ENCODE peak calls at places on chromosomes 3 and 15, in six cellular contexts. A is PC-3; I is EH; L is HEK293T; Q is CD8-positive, alpha-beta memory T cell; W is activated CD4-positive, alpha-beta T cell treated with anti-CD3 and anti-CD28 coated beads for 48 hours. G is an unnamed sample.

GRCh38 chr3:48952510-48953118 is 34.0 kb downstream of the ARIH2 start:
- DNase-seq in A (peak), I (peak), W (peak), Q (peak), L (peak), G (peak)

GRCh38 chr15:48384616-48385015 is 53.4 kb downstream of the DUT start:
- DNase-seq in A (peak), I (no peak), W (no peak), Q (no peak), L (no peak), G (peak)

GRCh38 chr3:169508426-169508825 is 155.1 kb downstream of the MECOM start:
- DNase-seq in Q (no peak), A (no peak), I (no peak), L (no peak), W (no peak), G (peak)

GRCh38 chr3:24052446-24052845 is 107.4 kb downstream of the NR1D2 start:
- DNase-seq in W (no peak), L (no peak), I (no peak), Q (no peak), A (no peak), G (no peak)

GRCh38 chr3:54696313-54696712 is 231.5 kb downstream of the LRTM1 start:
- DNase-seq in A (peak), L (no peak), I (peak), Q (no peak), W (no peak), G (no peak)

GRCh38 chr15:73120269-73120668 is 68.0 kb downstream of the NEO1 start:
- DNase-seq in Q (no peak), W (no peak), A (no peak), I (no peak), L (no peak), G (no peak)

GRCh38 chr15:91235376-91235775 is 135.3 kb downstream of the SV2B start:
- DNase-seq in L (no peak), I (no peak), A (no peak), W (no peak), Q (no peak), G (no peak)

GRCh38 chr3:29758108-29759020 is 477.5 kb downstream of the RBMS3 start:
- DNase-seq in Q (no peak), A (peak), L (no peak), I (peak), W (no peak), G (peak)

GRCh38 chr3:128273841-128274573 is 120.7 kb downstream of the EEFSEC start:
- DNase-seq in W (no peak), I (no peak), A (no peak), Q (no peak), L (no peak), G (no peak)

GRCh38 chr15:63405159-63405558 is 23.5 kb upstream of the CA12 start:
- DNase-seq in Q (no peak), I (no peak), A (no peak), L (no peak), W (no peak), G (no peak)

GRCh38 chr15:83653639-83654378 is at the start of gene ADAMTSL3:
- DNase-seq in A (peak), W (no peak), Q (no peak), I (peak), L (peak), G (peak)

GRCh38 chr15:66502491-66502890 is 2.2 kb downstream of the RPL4 start:
- DNase-seq in Q (no peak), A (no peak), I (no peak), W (no peak), L (no peak), G (no peak)

GRCh38 chr3:55897573-55898224 is 410.6 kb upstream of the WNT5A start:
- DNase-seq in W (no peak), Q (no peak), A (peak), I (peak), L (peak), G (no peak)

GRCh38 chr3:14837864-14838263 is 19.1 kb downstream of the FGD5 start:
- DNase-seq in L (no peak), Q (no peak), A (no peak), I (no peak), W (no peak), G (peak)

GRCh38 chr3:46065294-46065705 is 38.0 kb upstream of the XCR1 start:
- DNase-seq in Q (peak), W (peak), L (no peak), A (peak), I (no peak), G (no peak)

GRCh38 chr3:5071061-5071460 is 51.0 kb upstream of the ARL8B start:
- DNase-seq in L (no peak), Q (no peak), A (no peak), W (no peak), I (peak), G (peak)

GRCh38 chr3:10768995-10769394 is 47.0 kb upstream of the SLC6A11 start:
- DNase-seq in Q (no peak), I (no peak), W (no peak), A (no peak), L (no peak), G (no peak)

GRCh38 chr15:67196222-67196621 is 58.2 kb downstream of the AAGAB start:
- DNase-seq in I (no peak), W (no peak), Q (no peak), A (no peak), L (no peak), G (peak)

GRCh38 chr3:192188218-192188835 is 539.0 kb downstream of the FGF12 start:
- DNase-seq in W (peak), I (no peak), L (peak), A (peak), Q (no peak), G (peak)

GRCh38 chr3:15420871-15421270 is 6.5 kb downstream of the METTL6 start:
- DNase-seq in A (peak), I (peak), L (no peak), Q (no peak), W (no peak), G (no peak)

GRCh38 chr15:70535955-70536338 is 227.4 kb downstream of the UACA start:
- DNase-seq in L (no peak), W (no peak), Q (no peak), I (no peak), A (no peak), G (no peak)

GRCh38 chr3:187336322-187336721 is 31.9 kb upstream of the RTP4 start:
- DNase-seq in W (no peak), Q (no peak), A (no peak), L (no peak), I (no peak), G (no peak)

GRCh38 chr3:184040010-184040409 is 8.5 kb downstream of the HTR3D start:
- DNase-seq in W (no peak), Q (no peak), A (peak), I (peak), L (peak), G (peak)

GRCh38 chr3:137669519-137670060 is 94.5 kb upstream of the SOX14 start:
- DNase-seq in W (no peak), A (no peak), Q (no peak), I (no peak), L (no peak), G (no peak)

GRCh38 chr15:94383706-94384105 is 152.3 kb downstream of the MCTP2 start:
- DNase-seq in W (no peak), Q (no peak), L (no peak), A (peak), I (peak), G (no peak)

GRCh38 chr3:177320765-177321247 is 123.5 kb upstream of the TBL1XR1 start:
- DNase-seq in Q (no peak), A (no peak), W (no peak), L (no peak), I (peak), G (peak)

GRCh38 chr3:119990888-119991287 is 103.4 kb downstream of the GSK3B start:
- DNase-seq in Q (no peak), A (peak), I (peak), W (no peak), L (no peak), G (peak)

GRCh38 chr3:21668012-21668411 is 83.0 kb downstream of the ZNF385D start:
- DNase-seq in A (peak), L (no peak), W (no peak), Q (no peak), I (no peak), G (no peak)

GRCh38 chr3:40267940-40268707 is 41.4 kb upstream of the EIF1B start:
- DNase-seq in Q (no peak), W (no peak), I (peak), L (no peak), A (no peak), G (peak)

GRCh38 chr3:55579499-55579898 is 92.4 kb upstream of the WNT5A start:
- DNase-seq in L (no peak), A (no peak), Q (no peak), W (no peak), I (no peak), G (no peak)

GRCh38 chr3:50661321-50661837 is 13.3 kb upstream of the DOCK3 start:
- DNase-seq in Q (no peak), W (no peak), A (no peak), I (no peak), L (no peak), G (no peak)

GRCh38 chr3:181623924-181624694 is 87.6 kb upstream of the SOX2 start:
- DNase-seq in L (peak), I (no peak), Q (no peak), W (no peak), A (peak), G (peak)

GRCh38 chr15:58701376-58701775 is 48.1 kb downstream of the ADAM10 start:
- DNase-seq in Q (no peak), I (no peak), W (no peak), L (no peak), A (no peak), G (no peak)

GRCh38 chr15:67380921-67381320 is 126.3 kb downstream of the IQCH start:
- DNase-seq in Q (no peak), I (no peak), W (no peak), A (no peak), L (no peak), G (no peak)

GRCh38 chr15:39077998-39078397 is 502.9 kb upstream of the THBS1 start:
- DNase-seq in W (no peak), L (no peak), A (no peak), I (peak), Q (no peak), G (no peak)

GRCh38 chr3:25235033-25235432 is 193.0 kb upstream of the RARB start:
- DNase-seq in I (peak), L (no peak), W (no peak), A (no peak), Q (no peak), G (no peak)

GRCh38 chr3:48459773-48460516 is 13.4 kb downstream of the ATRIP start:
- DNase-seq in W (no peak), Q (no peak), A (no peak), I (no peak), L (no peak), G (peak)